ENCODE peak calls at places on chromosomes 7 and 10, in seven cellular contexts. E, D, I, F, Q, O and V are unnamed samples.
A peak's percentile ranks its signal among the peaks of the same experiment; 100 is the strongest.

GRCh38 chr10:68542046-68542445 is 14.7 kb upstream of the SLC25A16 start:
- DNase-seq in F (no peak), I (no peak), E (no peak), Q (no peak), O (no peak), D (no peak), V (no peak)

GRCh38 chr10:99743841-99744240 is 11.8 kb downstream of the CUTC start:
- DNase-seq in E (no peak), F (no peak), Q (no peak), D (no peak), O (no peak), I (no peak), V (no peak)

GRCh38 chr10:94239696-94240095 is 123.0 kb downstream of the NOC3L start:
- DNase-seq in E (no peak), F (no peak), O (no peak), I (no peak), Q (no peak), D (no peak), V (no peak)

GRCh38 chr10:12214763-12215218 is 18.8 kb downstream of the CDC123 start:
- DNase-seq in D (peak; percentile 19), Q (no peak), E (peak; percentile 24), I (no peak), F (peak; percentile 40), O (peak; percentile 43), V (no peak)

GRCh38 chr10:628386-629045 is 61.0 kb downstream of the DIP2C start:
- DNase-seq in E (no peak), O (no peak), D (no peak), F (no peak), Q (no peak), I (peak; percentile 78), V (no peak)

GRCh38 chr7:129943352-129943751 is 9.4 kb downstream of the UBE2H start:
- DNase-seq in D (no peak), F (no peak), O (peak; percentile 13), I (no peak), Q (peak; percentile 2), E (no peak), V (no peak)

GRCh38 chr10:79286318-79286951 is 60.8 kb upstream of the PPIF start:
- DNase-seq in D (peak; percentile 87), I (peak; percentile 98), F (peak; percentile 70), Q (peak; percentile 92), O (peak; percentile 72), E (peak; percentile 63), V (peak; percentile 91)

GRCh38 chr10:133373104-133373624 is at the start of gene ECHS1:
- DNase-seq in F (peak; percentile 96), D (peak; percentile 97), Q (peak; percentile 97), O (peak; percentile 96), I (peak; percentile 100), E (peak; percentile 94), V (peak; percentile 98)

GRCh38 chr7:82109288-82109687 is 334.3 kb downstream of the CACNA2D1 start:
- DNase-seq in O (no peak), Q (no peak), F (no peak), E (no peak), D (no peak), I (no peak), V (no peak)

GRCh38 chr10:73247509-73248258 is 629 bp upstream of the DNAJC9 start:
- DNase-seq in E (no peak), Q (no peak), O (no peak), I (no peak), D (no peak), F (no peak), V (no peak)

GRCh38 chr7:40428421-40428820 is 293.6 kb downstream of the SUGCT start:
- DNase-seq in E (no peak), D (no peak), I (no peak), Q (no peak), O (no peak), F (no peak), V (no peak)

GRCh38 chr7:25391295-25391861 is 163.1 kb upstream of the NPVF start:
- DNase-seq in D (no peak), O (no peak), E (no peak), F (no peak), I (no peak), Q (no peak), V (no peak)

GRCh38 chr7:130393095-130393494 is 12.8 kb downstream of the CPA1 start:
- DNase-seq in Q (no peak), I (no peak), E (peak; percentile 85), O (no peak), F (no peak), D (no peak), V (no peak)

GRCh38 chr10:106027240-106027639 is 1137.3 kb downstream of the SORCS1 start:
- DNase-seq in O (no peak), Q (no peak), E (no peak), I (no peak), D (no peak), F (no peak), V (no peak)

DNA sequence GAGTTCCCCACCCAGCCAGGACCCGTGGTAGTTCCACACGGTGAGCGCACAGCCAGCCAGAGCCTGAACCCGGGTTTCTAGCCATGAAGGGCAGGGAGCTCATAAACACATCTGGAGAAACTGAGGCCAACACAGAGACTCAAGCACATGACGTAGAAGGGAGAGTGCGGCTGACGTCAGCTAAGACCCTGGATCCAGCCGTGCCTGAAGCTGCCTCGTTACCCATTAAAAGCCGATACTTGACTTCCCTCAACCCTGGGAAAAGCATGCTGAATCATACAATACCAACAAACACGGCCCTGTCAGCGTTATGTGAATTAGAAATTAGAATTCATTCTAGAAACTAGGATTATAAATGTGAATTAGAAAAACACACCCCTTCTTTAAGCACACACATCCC is 65.2 kb upstream of the PDGFA start:
- DNase-seq in I (no peak), E (no peak), D (no peak), Q (no peak), O (no peak), F (no peak), V (no peak)
- TF ChIP-seq POLR2A in I (no peak), E (no peak), D (no peak), Q (no peak), O (no peak), F (no peak), V (no peak)

DNA sequence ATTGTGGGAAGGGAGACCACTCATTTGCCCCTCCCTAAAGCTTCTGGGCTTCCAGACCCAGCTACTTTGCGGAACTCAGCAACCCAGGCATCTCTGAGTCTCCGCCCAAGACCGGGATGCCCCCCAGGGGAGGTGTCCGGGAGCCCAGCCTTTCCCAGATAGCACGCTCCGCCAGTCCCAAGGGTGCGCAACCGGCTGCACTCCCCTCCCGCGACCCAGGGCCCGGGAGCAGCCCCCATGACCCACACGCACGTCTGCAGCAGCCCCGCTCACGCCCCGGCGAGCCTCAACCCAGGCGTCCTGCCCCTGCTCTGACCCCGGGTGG is at the start of gene EPO:
- DNase-seq in F (no peak), D (no peak), E (no peak), I (no peak), Q (no peak), O (no peak), V (no peak)
- H3K4me3 ChIP-seq in F (no peak within 1 kb of the TSS), D (peak within 1 kb of the TSS; percentile 18), E (no peak within 1 kb of the TSS), I (no peak within 1 kb of the TSS), Q (peak within 1 kb of the TSS; percentile 5), O (peak within 1 kb of the TSS; percentile 47), V (no peak within 1 kb of the TSS)

DNA sequence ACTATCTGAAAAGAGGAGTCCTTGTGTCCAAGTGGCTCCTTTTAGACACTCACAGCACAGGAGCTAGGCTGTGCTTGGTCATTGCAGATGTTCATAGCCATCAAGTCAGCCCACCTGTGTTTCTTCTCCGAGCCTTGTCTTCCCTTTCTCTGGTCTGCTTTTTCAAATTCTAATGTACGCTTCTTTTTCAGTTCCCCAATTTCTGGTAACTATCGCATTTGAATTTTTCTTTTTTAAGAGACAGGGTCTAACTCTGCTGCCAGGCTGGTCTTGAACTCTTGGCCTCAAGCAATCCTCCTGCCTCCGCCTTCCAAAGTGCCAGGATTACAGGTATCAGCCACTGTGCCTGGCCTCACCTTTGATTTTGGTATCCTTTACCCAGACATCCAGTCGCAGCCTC is 18.9 kb downstream of the APBB1IP start:
- DNase-seq in I (no peak), D (peak; percentile 15), F (no peak), E (no peak), Q (no peak), O (no peak), V (no peak)
- H3K27ac ChIP-seq in I (no peak overlapping the region), D (no peak overlapping the region), F (no peak overlapping the region), E (no peak overlapping the region), Q (no peak overlapping the region), O (no peak overlapping the region), V (no peak overlapping the region)

GRCh38 chr7:73830618-73830871 is 251 bp upstream of the CLDN4 start:
- DNase-seq in I (no peak), F (no peak), Q (no peak), O (no peak), E (no peak), D (no peak), V (no peak)

GRCh38 chr7:73830872-73831655 is at the start of gene CLDN4:
- DNase-seq in Q (no peak), F (peak; percentile 98), I (no peak), E (no peak), O (no peak), D (peak; percentile 94), V (no peak)

GRCh38 chr7:73832806-73833205 is 2.0 kb downstream of the CLDN4 start:
- DNase-seq in E (no peak), Q (no peak), O (no peak), F (no peak), D (peak; percentile 40), I (no peak), V (no peak)

GRCh38 chr7:73833251-73833919 is 2.6 kb downstream of the CLDN4 start:
- DNase-seq in I (no peak), Q (no peak), D (peak; percentile 82), O (no peak), F (peak; percentile 73), E (no peak), V (no peak)

GRCh38 chr7:73831656-73832579 is 1.1 kb downstream of the CLDN4 start:
- DNase-seq in D (peak; percentile 81), E (no peak), I (no peak), Q (no peak), O (peak; percentile 39), F (peak; percentile 98), V (peak; percentile 55)
- TF ChIP-seq POLR2A in D (peak; percentile 92), E (no peak), I (no peak), Q (no peak), O (no peak), F (peak; percentile 97), V (no peak)